ENCODE peak calls at places on chromosome 19, in nine cellular contexts. One of them, this sample, is unnamed.
A peak's percentile ranks its signal among the peaks of the same experiment; 100 is the strongest.

GRCh38 chr19:16385296-16385695 is 60.7 kb downstream of the KLF2 start:
- DNase-seq in GM12864: no peak
- DNase-seq in WERI-Rb-1: no peak
- DNase-seq in CD8-positive, alpha-beta T cell: no peak
- DNase-seq in endothelial cell of umbilical vein: no peak
- DNase-seq in fibroblast of the aortic adventitia: no peak
- DNase-seq in sigmoid colon: peak; percentile 52
- DNase-seq in HL-60: no peak
- DNase-seq in mucosa of descending colon: no peak
- DNase-seq in this sample: no peak

GRCh38 chr19:39498262-39499081 is at the start of gene DLL3:
- DNase-seq in GM12864: no peak
- DNase-seq in WERI-Rb-1: peak; percentile 77
- DNase-seq in CD8-positive, alpha-beta T cell: no peak
- DNase-seq in endothelial cell of umbilical vein: peak; percentile 34
- DNase-seq in fibroblast of the aortic adventitia: peak; percentile 6
- DNase-seq in sigmoid colon: no peak
- DNase-seq in HL-60: no peak
- DNase-seq in mucosa of descending colon: no peak
- DNase-seq in this sample: peak; percentile 46

GRCh38 chr19:15589760-15590451 is 25.1 kb upstream of the CYP4F8 start:
- DNase-seq in GM12864: no peak
- DNase-seq in WERI-Rb-1: no peak
- DNase-seq in CD8-positive, alpha-beta T cell: no peak
- DNase-seq in endothelial cell of umbilical vein: no peak
- DNase-seq in fibroblast of the aortic adventitia: no peak
- DNase-seq in sigmoid colon: no peak
- DNase-seq in HL-60: no peak
- DNase-seq in mucosa of descending colon: no peak
- DNase-seq in this sample: no peak

GRCh38 chr19:42563352-42564210 is 31.1 kb downstream of the CEACAM8 start:
- DNase-seq in GM12864: peak; percentile 10
- DNase-seq in WERI-Rb-1: peak; percentile 50
- DNase-seq in CD8-positive, alpha-beta T cell: no peak
- DNase-seq in endothelial cell of umbilical vein: peak; percentile 38
- DNase-seq in fibroblast of the aortic adventitia: peak; percentile 48
- DNase-seq in sigmoid colon: no peak
- DNase-seq in HL-60: peak; percentile 38
- DNase-seq in mucosa of descending colon: no peak
- DNase-seq in this sample: peak; percentile 63

GRCh38 chr19:54572696-54573311 is 786 bp upstream of the LILRA2 start:
- DNase-seq in GM12864: no peak
- DNase-seq in WERI-Rb-1: no peak
- DNase-seq in CD8-positive, alpha-beta T cell: no peak
- DNase-seq in endothelial cell of umbilical vein: no peak
- DNase-seq in fibroblast of the aortic adventitia: no peak
- DNase-seq in sigmoid colon: no peak
- DNase-seq in HL-60: peak; percentile 77
- DNase-seq in mucosa of descending colon: no peak
- DNase-seq in this sample: no peak

GRCh38 chr19:10299545-10300458 is 9.8 kb downstream of the ZGLP1 start:
- DNase-seq in GM12864: no peak
- DNase-seq in WERI-Rb-1: peak; percentile 79
- DNase-seq in CD8-positive, alpha-beta T cell: no peak
- DNase-seq in endothelial cell of umbilical vein: no peak
- DNase-seq in fibroblast of the aortic adventitia: no peak
- DNase-seq in sigmoid colon: no peak
- DNase-seq in HL-60: no peak
- DNase-seq in mucosa of descending colon: no peak
- DNase-seq in this sample: no peak

GRCh38 chr19:51448011-51448744 is 10.1 kb downstream of the SIGLEC8 start:
- DNase-seq in GM12864: no peak
- DNase-seq in WERI-Rb-1: no peak
- DNase-seq in CD8-positive, alpha-beta T cell: no peak
- DNase-seq in endothelial cell of umbilical vein: no peak
- DNase-seq in fibroblast of the aortic adventitia: no peak
- DNase-seq in sigmoid colon: no peak
- DNase-seq in HL-60: no peak
- DNase-seq in mucosa of descending colon: no peak
- DNase-seq in this sample: no peak

GRCh38 chr19:53897459-53897858 is 11.6 kb upstream of the CACNG7 start:
- DNase-seq in GM12864: no peak
- DNase-seq in WERI-Rb-1: no peak
- DNase-seq in CD8-positive, alpha-beta T cell: no peak
- DNase-seq in endothelial cell of umbilical vein: no peak
- DNase-seq in fibroblast of the aortic adventitia: no peak
- DNase-seq in sigmoid colon: no peak
- DNase-seq in HL-60: no peak
- DNase-seq in mucosa of descending colon: no peak
- DNase-seq in this sample: no peak

GRCh38 chr19:10936661-10937084 is 8.1 kb downstream of the TIMM29 start:
- DNase-seq in GM12864: peak; percentile 50
- DNase-seq in WERI-Rb-1: peak; percentile 66
- DNase-seq in CD8-positive, alpha-beta T cell: peak; percentile 33
- DNase-seq in endothelial cell of umbilical vein: peak; percentile 86
- DNase-seq in fibroblast of the aortic adventitia: peak; percentile 89
- DNase-seq in sigmoid colon: no peak
- DNase-seq in HL-60: peak; percentile 50
- DNase-seq in mucosa of descending colon: no peak
- DNase-seq in this sample: peak; percentile 75

GRCh38 chr19:52190679-52191293 is 934 bp downstream of the PPP2R1A start:
- DNase-seq in GM12864: no peak
- DNase-seq in WERI-Rb-1: peak; percentile 15
- DNase-seq in CD8-positive, alpha-beta T cell: no peak
- DNase-seq in endothelial cell of umbilical vein: no peak
- DNase-seq in fibroblast of the aortic adventitia: peak; percentile 43
- DNase-seq in sigmoid colon: peak; percentile 69
- DNase-seq in HL-60: no peak
- DNase-seq in mucosa of descending colon: peak; percentile 67
- DNase-seq in this sample: peak; percentile 20

GRCh38 chr19:741506-742131 is 9.3 kb upstream of the MISP start:
- DNase-seq in GM12864: no peak
- DNase-seq in WERI-Rb-1: peak; percentile 37
- DNase-seq in CD8-positive, alpha-beta T cell: peak; percentile 27
- DNase-seq in endothelial cell of umbilical vein: no peak
- DNase-seq in fibroblast of the aortic adventitia: no peak
- DNase-seq in sigmoid colon: peak; percentile 29
- DNase-seq in HL-60: no peak
- DNase-seq in mucosa of descending colon: no peak
- DNase-seq in this sample: peak; percentile 59

GRCh38 chr19:44308011-44308410 is 3.2 kb upstream of the ZNF235 start:
- DNase-seq in GM12864: no peak
- DNase-seq in WERI-Rb-1: no peak
- DNase-seq in CD8-positive, alpha-beta T cell: no peak
- DNase-seq in endothelial cell of umbilical vein: no peak
- DNase-seq in fibroblast of the aortic adventitia: peak; percentile 1
- DNase-seq in sigmoid colon: no peak
- DNase-seq in HL-60: peak; percentile 16
- DNase-seq in mucosa of descending colon: no peak
- DNase-seq in this sample: no peak

GRCh38 chr19:33927789-33928457 is 131.3 kb downstream of the KCTD15 start:
- DNase-seq in GM12864: no peak
- DNase-seq in WERI-Rb-1: no peak
- DNase-seq in CD8-positive, alpha-beta T cell: no peak
- DNase-seq in endothelial cell of umbilical vein: no peak
- DNase-seq in fibroblast of the aortic adventitia: no peak
- DNase-seq in sigmoid colon: no peak
- DNase-seq in HL-60: no peak
- DNase-seq in mucosa of descending colon: no peak
- DNase-seq in this sample: no peak

GRCh38 chr19:1855828-1856255 is 7.5 kb downstream of the KLF16 start:
- DNase-seq in GM12864: no peak
- DNase-seq in WERI-Rb-1: no peak
- DNase-seq in CD8-positive, alpha-beta T cell: peak; percentile 41
- DNase-seq in endothelial cell of umbilical vein: no peak
- DNase-seq in fibroblast of the aortic adventitia: peak; percentile 37
- DNase-seq in sigmoid colon: no peak
- DNase-seq in HL-60: no peak
- DNase-seq in mucosa of descending colon: no peak
- DNase-seq in this sample: no peak

GRCh38 chr19:58279042-58279924 is 528 bp downstream of the ZNF8 start:
- DNase-seq in GM12864: no peak
- DNase-seq in WERI-Rb-1: peak; percentile 87
- DNase-seq in CD8-positive, alpha-beta T cell: peak; percentile 44
- DNase-seq in endothelial cell of umbilical vein: peak; percentile 86
- DNase-seq in fibroblast of the aortic adventitia: peak; percentile 74
- DNase-seq in sigmoid colon: peak; percentile 84
- DNase-seq in HL-60: no peak
- DNase-seq in mucosa of descending colon: peak; percentile 77
- DNase-seq in this sample: peak; percentile 82

GRCh38 chr19:12247644-12248222 is 47.0 kb downstream of the ZNF44 start:
- DNase-seq in GM12864: no peak
- DNase-seq in WERI-Rb-1: no peak
- DNase-seq in CD8-positive, alpha-beta T cell: no peak
- DNase-seq in endothelial cell of umbilical vein: no peak
- DNase-seq in fibroblast of the aortic adventitia: no peak
- DNase-seq in sigmoid colon: no peak
- DNase-seq in HL-60: no peak
- DNase-seq in mucosa of descending colon: no peak
- DNase-seq in this sample: no peak

DNA sequence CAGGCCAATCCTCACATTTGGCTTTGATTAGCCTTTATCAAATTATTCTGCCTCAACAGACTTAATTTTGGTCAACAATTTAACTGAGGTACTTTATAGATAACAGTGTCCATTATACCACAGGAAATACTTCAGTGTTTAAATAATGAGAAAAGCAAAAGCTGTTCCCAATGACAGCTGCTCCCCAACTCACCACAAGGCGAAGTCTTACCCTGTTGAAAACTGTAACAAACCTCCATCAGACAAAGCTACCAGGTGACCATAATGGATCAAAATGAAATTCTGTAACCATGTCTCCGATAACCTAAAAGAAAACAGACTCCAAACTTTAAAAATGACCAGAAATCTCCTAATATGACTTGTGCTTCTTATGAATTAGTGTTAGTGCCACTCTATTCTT is 50.3 kb downstream of the ZNF44 start:
- DNase-seq in GM12864: no peak
- DNase-seq in WERI-Rb-1: no peak
- DNase-seq in CD8-positive, alpha-beta T cell: no peak
- DNase-seq in endothelial cell of umbilical vein: no peak
- DNase-seq in fibroblast of the aortic adventitia: no peak
- DNase-seq in sigmoid colon: no peak
- DNase-seq in HL-60: no peak
- DNase-seq in mucosa of descending colon: no peak
- DNase-seq in this sample: no peak
- TF ChIP-seq CTCF in GM12864: no peak
- TF ChIP-seq CTCF in WERI-Rb-1: peak; percentile 58
- TF ChIP-seq CTCF in CD8-positive, alpha-beta T cell: no peak
- TF ChIP-seq CTCF in endothelial cell of umbilical vein: no peak
- TF ChIP-seq CTCF in fibroblast of the aortic adventitia: no peak
- TF ChIP-seq CTCF in sigmoid colon: no peak
- TF ChIP-seq CTCF in HL-60: no peak
- TF ChIP-seq CTCF in mucosa of descending colon: no peak
- TF ChIP-seq CTCF in this sample: peak; percentile 30

DNA sequence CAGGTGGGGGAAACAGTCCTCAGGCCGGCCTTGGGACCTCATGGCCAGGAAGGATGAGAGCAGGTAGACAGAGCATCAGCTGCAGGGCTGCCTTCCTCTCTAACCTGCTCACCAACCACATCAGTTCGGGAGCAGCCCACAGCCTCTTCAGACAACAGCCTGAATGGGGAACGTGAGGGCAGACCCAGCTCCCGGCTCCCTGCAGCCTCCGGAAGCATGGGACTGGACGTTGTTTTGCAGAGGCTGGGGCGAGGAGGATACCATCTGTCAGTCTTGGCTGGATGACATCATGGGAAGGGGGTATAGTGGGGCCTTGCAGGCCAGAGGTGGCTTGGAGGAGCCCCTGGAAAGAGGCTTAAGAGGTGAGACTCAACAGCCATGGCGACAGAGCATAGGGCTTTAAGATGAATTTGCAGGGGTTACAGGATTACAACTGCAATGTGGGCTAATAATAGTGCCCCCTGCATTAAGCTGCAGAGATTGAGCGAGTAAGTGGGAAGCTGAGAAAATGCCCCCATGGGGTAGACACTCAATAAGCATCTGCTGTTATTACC is 1.5 kb downstream of the FXYD3 start:
- DNase-seq in GM12864: no peak
- DNase-seq in WERI-Rb-1: peak; percentile 97
- DNase-seq in CD8-positive, alpha-beta T cell: no peak
- DNase-seq in endothelial cell of umbilical vein: no peak
- DNase-seq in fibroblast of the aortic adventitia: no peak
- DNase-seq in sigmoid colon: no peak
- DNase-seq in HL-60: no peak
- DNase-seq in mucosa of descending colon: no peak
- DNase-seq in this sample: no peak
- H3K4me3 ChIP-seq in GM12864: no peak overlapping the region
- H3K4me3 ChIP-seq in WERI-Rb-1: peak overlapping the region; percentile 32
- H3K4me3 ChIP-seq in CD8-positive, alpha-beta T cell: no peak overlapping the region
- H3K4me3 ChIP-seq in endothelial cell of umbilical vein: no peak overlapping the region
- H3K4me3 ChIP-seq in fibroblast of the aortic adventitia: no peak overlapping the region
- H3K4me3 ChIP-seq in sigmoid colon: peak overlapping the region; percentile 27
- H3K4me3 ChIP-seq in HL-60: no peak overlapping the region
- H3K4me3 ChIP-seq in mucosa of descending colon: peak overlapping the region; percentile 35
- H3K4me3 ChIP-seq in this sample: peak overlapping the region; percentile 45

DNA sequence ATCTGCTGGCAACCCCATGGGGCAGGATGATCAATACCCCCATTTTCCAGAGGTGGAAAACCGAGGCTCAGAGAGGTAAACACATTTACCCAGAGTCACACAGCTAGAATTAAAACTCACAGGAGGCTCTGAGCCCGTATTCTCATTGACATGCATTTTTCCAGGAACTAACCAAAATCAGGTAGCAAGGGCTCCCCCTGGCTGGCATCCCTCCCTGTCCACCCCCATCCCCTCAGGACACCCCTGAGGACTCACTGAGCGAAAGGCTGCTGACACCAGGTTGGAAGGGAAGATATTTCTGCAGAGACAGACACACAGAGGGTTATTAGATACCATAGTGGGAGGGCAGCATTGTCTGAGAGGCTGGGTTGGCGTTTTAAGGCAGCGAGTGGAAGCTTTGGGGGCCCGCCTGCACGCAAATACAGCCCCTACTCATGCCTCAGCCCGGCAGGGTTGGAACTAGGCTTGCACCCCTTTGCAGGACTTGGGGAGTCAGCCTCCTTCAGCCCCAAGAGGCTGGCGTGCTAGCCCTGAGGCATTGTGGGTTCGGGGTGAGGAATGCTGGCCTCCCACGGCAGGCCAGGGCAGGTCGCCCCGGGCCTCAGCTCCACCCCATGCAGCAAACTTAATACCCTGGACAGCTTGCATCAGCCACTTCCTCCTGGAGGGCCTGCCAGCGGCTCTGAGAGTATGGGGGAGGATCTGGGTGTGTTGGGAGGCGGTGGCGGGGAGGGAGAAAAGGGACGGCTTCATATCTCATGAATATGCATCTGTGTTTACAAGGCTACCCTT is 3.9 kb downstream of the SLC1A5 start:
- DNase-seq in GM12864: peak; percentile 74
- DNase-seq in WERI-Rb-1: peak; percentile 78
- DNase-seq in CD8-positive, alpha-beta T cell: peak; percentile 40
- DNase-seq in endothelial cell of umbilical vein: peak; percentile 74
- DNase-seq in fibroblast of the aortic adventitia: peak; percentile 97
- DNase-seq in sigmoid colon: peak; percentile 86
- DNase-seq in HL-60: peak; percentile 81
- DNase-seq in mucosa of descending colon: peak; percentile 88
- DNase-seq in this sample: peak; percentile 95
- TF ChIP-seq CTCF in GM12864: peak; percentile 38
- TF ChIP-seq CTCF in WERI-Rb-1: no peak
- TF ChIP-seq CTCF in CD8-positive, alpha-beta T cell: peak; percentile 16
- TF ChIP-seq CTCF in endothelial cell of umbilical vein: peak; percentile 13
- TF ChIP-seq CTCF in fibroblast of the aortic adventitia: peak; percentile 46
- TF ChIP-seq CTCF in sigmoid colon: no peak
- TF ChIP-seq CTCF in HL-60: no peak
- TF ChIP-seq CTCF in mucosa of descending colon: no peak
- TF ChIP-seq CTCF in this sample: peak; percentile 36

GRCh38 chr19:6564393-6564792 is 26.6 kb downstream of the CD70 start:
- DNase-seq in GM12864: no peak
- DNase-seq in WERI-Rb-1: no peak
- DNase-seq in CD8-positive, alpha-beta T cell: no peak
- DNase-seq in endothelial cell of umbilical vein: peak; percentile 14
- DNase-seq in fibroblast of the aortic adventitia: peak; percentile 38
- DNase-seq in sigmoid colon: no peak
- DNase-seq in HL-60: no peak
- DNase-seq in mucosa of descending colon: no peak
- DNase-seq in this sample: no peak
- H3K4me3 ChIP-seq in GM12864: no peak overlapping the region
- H3K4me3 ChIP-seq in WERI-Rb-1: no peak overlapping the region
- H3K4me3 ChIP-seq in CD8-positive, alpha-beta T cell: no peak overlapping the region
- H3K4me3 ChIP-seq in endothelial cell of umbilical vein: no peak overlapping the region
- H3K4me3 ChIP-seq in fibroblast of the aortic adventitia: no peak overlapping the region
- H3K4me3 ChIP-seq in sigmoid colon: no peak overlapping the region
- H3K4me3 ChIP-seq in HL-60: no peak overlapping the region
- H3K4me3 ChIP-seq in mucosa of descending colon: no peak overlapping the region
- H3K4me3 ChIP-seq in this sample: no peak overlapping the region

This sample was measured in Caco-2.